ENCODE peak calls at places on chromosomes 3 and 15, in six cellular contexts. One of them, this sample, is unnamed.

GRCh38 chr15:41969851-41970431 is 2.4 kb downstream of the EHD4 start:
- DNase-seq in activated CD4-positive, alpha-beta T cell treated with anti-CD3 and anti-CD28 coated beads, Interleukin-2, amount 10 ng/mL, durations not matched to agents 7 days and 5 days: peak
- DNase-seq in AG04449: no peak
- DNase-seq in GM10248: peak
- DNase-seq in stimulated activated CD8-positive, alpha-beta memory T cell treated with anti-CD3 and anti-CD28 coated beads, Interleukin-12 subunit alpha, Interleukin-12 subunit beta, amount 100 ng/mL, for 4 hours: no peak
- DNase-seq in GM03348: no peak
- DNase-seq in this sample: no peak

GRCh38 chr15:75673426-75674247 is 25.9 kb downstream of the SNX33 start:
- DNase-seq in activated CD4-positive, alpha-beta T cell treated with anti-CD3 and anti-CD28 coated beads, Interleukin-2, amount 10 ng/mL, durations not matched to agents 7 days and 5 days: no peak
- DNase-seq in AG04449: no peak
- DNase-seq in GM10248: no peak
- DNase-seq in stimulated activated CD8-positive, alpha-beta memory T cell treated with anti-CD3 and anti-CD28 coated beads, Interleukin-12 subunit alpha, Interleukin-12 subunit beta, amount 100 ng/mL, for 4 hours: no peak
- DNase-seq in GM03348: peak
- DNase-seq in this sample: no peak

GRCh38 chr3:149596136-149596770 is 61.6 kb downstream of the WWTR1 start:
- DNase-seq in activated CD4-positive, alpha-beta T cell treated with anti-CD3 and anti-CD28 coated beads, Interleukin-2, amount 10 ng/mL, durations not matched to agents 7 days and 5 days: no peak
- DNase-seq in AG04449: no peak
- DNase-seq in GM10248: no peak
- DNase-seq in stimulated activated CD8-positive, alpha-beta memory T cell treated with anti-CD3 and anti-CD28 coated beads, Interleukin-12 subunit alpha, Interleukin-12 subunit beta, amount 100 ng/mL, for 4 hours: no peak
- DNase-seq in GM03348: peak
- DNase-seq in this sample: no peak

GRCh38 chr3:71930056-71930991 is 145.4 kb upstream of the PROK2 start:
- DNase-seq in activated CD4-positive, alpha-beta T cell treated with anti-CD3 and anti-CD28 coated beads, Interleukin-2, amount 10 ng/mL, durations not matched to agents 7 days and 5 days: peak
- DNase-seq in AG04449: peak
- DNase-seq in GM10248: peak
- DNase-seq in stimulated activated CD8-positive, alpha-beta memory T cell treated with anti-CD3 and anti-CD28 coated beads, Interleukin-12 subunit alpha, Interleukin-12 subunit beta, amount 100 ng/mL, for 4 hours: no peak
- DNase-seq in GM03348: peak
- DNase-seq in this sample: peak

GRCh38 chr15:99845009-99845408 is 111.8 kb upstream of the LYSMD4 start:
- DNase-seq in activated CD4-positive, alpha-beta T cell treated with anti-CD3 and anti-CD28 coated beads, Interleukin-2, amount 10 ng/mL, durations not matched to agents 7 days and 5 days: peak
- DNase-seq in AG04449: no peak
- DNase-seq in GM10248: no peak
- DNase-seq in stimulated activated CD8-positive, alpha-beta memory T cell treated with anti-CD3 and anti-CD28 coated beads, Interleukin-12 subunit alpha, Interleukin-12 subunit beta, amount 100 ng/mL, for 4 hours: no peak
- DNase-seq in GM03348: no peak
- DNase-seq in this sample: no peak

GRCh38 chr3:195416795-195417194 is 26.0 kb downstream of the ACAP2 start:
- DNase-seq in activated CD4-positive, alpha-beta T cell treated with anti-CD3 and anti-CD28 coated beads, Interleukin-2, amount 10 ng/mL, durations not matched to agents 7 days and 5 days: no peak
- DNase-seq in AG04449: no peak
- DNase-seq in GM10248: no peak
- DNase-seq in stimulated activated CD8-positive, alpha-beta memory T cell treated with anti-CD3 and anti-CD28 coated beads, Interleukin-12 subunit alpha, Interleukin-12 subunit beta, amount 100 ng/mL, for 4 hours: no peak
- DNase-seq in GM03348: no peak
- DNase-seq in this sample: no peak

GRCh38 chr15:81311834-81312459 is 12.0 kb downstream of the STARD5 start:
- DNase-seq in activated CD4-positive, alpha-beta T cell treated with anti-CD3 and anti-CD28 coated beads, Interleukin-2, amount 10 ng/mL, durations not matched to agents 7 days and 5 days: no peak
- DNase-seq in AG04449: no peak
- DNase-seq in GM10248: peak
- DNase-seq in stimulated activated CD8-positive, alpha-beta memory T cell treated with anti-CD3 and anti-CD28 coated beads, Interleukin-12 subunit alpha, Interleukin-12 subunit beta, amount 100 ng/mL, for 4 hours: no peak
- DNase-seq in GM03348: peak
- DNase-seq in this sample: no peak

GRCh38 chr3:117842086-117842485 is 1132.5 kb downstream of the TUSC7 start:
- DNase-seq in activated CD4-positive, alpha-beta T cell treated with anti-CD3 and anti-CD28 coated beads, Interleukin-2, amount 10 ng/mL, durations not matched to agents 7 days and 5 days: no peak
- DNase-seq in AG04449: no peak
- DNase-seq in GM10248: no peak
- DNase-seq in stimulated activated CD8-positive, alpha-beta memory T cell treated with anti-CD3 and anti-CD28 coated beads, Interleukin-12 subunit alpha, Interleukin-12 subunit beta, amount 100 ng/mL, for 4 hours: no peak
- DNase-seq in GM03348: no peak
- DNase-seq in this sample: no peak

GRCh38 chr3:171883893-171884279 is 40.7 kb downstream of the TMEM212 start:
- DNase-seq in activated CD4-positive, alpha-beta T cell treated with anti-CD3 and anti-CD28 coated beads, Interleukin-2, amount 10 ng/mL, durations not matched to agents 7 days and 5 days: no peak
- DNase-seq in AG04449: no peak
- DNase-seq in GM10248: no peak
- DNase-seq in stimulated activated CD8-positive, alpha-beta memory T cell treated with anti-CD3 and anti-CD28 coated beads, Interleukin-12 subunit alpha, Interleukin-12 subunit beta, amount 100 ng/mL, for 4 hours: no peak
- DNase-seq in GM03348: no peak
- DNase-seq in this sample: no peak

GRCh38 chr15:80977627-80978036 is 12.0 kb downstream of the MESD start:
- DNase-seq in activated CD4-positive, alpha-beta T cell treated with anti-CD3 and anti-CD28 coated beads, Interleukin-2, amount 10 ng/mL, durations not matched to agents 7 days and 5 days: peak
- DNase-seq in AG04449: no peak
- DNase-seq in GM10248: peak
- DNase-seq in stimulated activated CD8-positive, alpha-beta memory T cell treated with anti-CD3 and anti-CD28 coated beads, Interleukin-12 subunit alpha, Interleukin-12 subunit beta, amount 100 ng/mL, for 4 hours: no peak
- DNase-seq in GM03348: peak
- DNase-seq in this sample: no peak

GRCh38 chr3:48364840-48365239 is 7.2 kb upstream of the FBXW12 start:
- DNase-seq in activated CD4-positive, alpha-beta T cell treated with anti-CD3 and anti-CD28 coated beads, Interleukin-2, amount 10 ng/mL, durations not matched to agents 7 days and 5 days: no peak
- DNase-seq in AG04449: no peak
- DNase-seq in GM10248: no peak
- DNase-seq in stimulated activated CD8-positive, alpha-beta memory T cell treated with anti-CD3 and anti-CD28 coated beads, Interleukin-12 subunit alpha, Interleukin-12 subunit beta, amount 100 ng/mL, for 4 hours: no peak
- DNase-seq in GM03348: no peak
- DNase-seq in this sample: no peak

GRCh38 chr3:125512135-125512920 is 7.7 kb downstream of the SNX4 start:
- DNase-seq in activated CD4-positive, alpha-beta T cell treated with anti-CD3 and anti-CD28 coated beads, Interleukin-2, amount 10 ng/mL, durations not matched to agents 7 days and 5 days: no peak
- DNase-seq in AG04449: no peak
- DNase-seq in GM10248: no peak
- DNase-seq in stimulated activated CD8-positive, alpha-beta memory T cell treated with anti-CD3 and anti-CD28 coated beads, Interleukin-12 subunit alpha, Interleukin-12 subunit beta, amount 100 ng/mL, for 4 hours: no peak
- DNase-seq in GM03348: no peak
- DNase-seq in this sample: no peak

GRCh38 chr3:49028673-49029562 is at the start of gene IMPDH2:
- DNase-seq in activated CD4-positive, alpha-beta T cell treated with anti-CD3 and anti-CD28 coated beads, Interleukin-2, amount 10 ng/mL, durations not matched to agents 7 days and 5 days: peak
- DNase-seq in AG04449: no peak
- DNase-seq in GM10248: peak
- DNase-seq in stimulated activated CD8-positive, alpha-beta memory T cell treated with anti-CD3 and anti-CD28 coated beads, Interleukin-12 subunit alpha, Interleukin-12 subunit beta, amount 100 ng/mL, for 4 hours: peak
- DNase-seq in GM03348: peak
- DNase-seq in this sample: peak

GRCh38 chr3:38588995-38589937 is 60.2 kb downstream of the SCN5A start:
- DNase-seq in activated CD4-positive, alpha-beta T cell treated with anti-CD3 and anti-CD28 coated beads, Interleukin-2, amount 10 ng/mL, durations not matched to agents 7 days and 5 days: peak
- DNase-seq in AG04449: no peak
- DNase-seq in GM10248: no peak
- DNase-seq in stimulated activated CD8-positive, alpha-beta memory T cell treated with anti-CD3 and anti-CD28 coated beads, Interleukin-12 subunit alpha, Interleukin-12 subunit beta, amount 100 ng/mL, for 4 hours: no peak
- DNase-seq in GM03348: no peak
- DNase-seq in this sample: no peak

GRCh38 chr3:140898340-140899180 is 43.1 kb upstream of the SLC25A36 start:
- DNase-seq in activated CD4-positive, alpha-beta T cell treated with anti-CD3 and anti-CD28 coated beads, Interleukin-2, amount 10 ng/mL, durations not matched to agents 7 days and 5 days: peak
- DNase-seq in AG04449: peak
- DNase-seq in GM10248: peak
- DNase-seq in stimulated activated CD8-positive, alpha-beta memory T cell treated with anti-CD3 and anti-CD28 coated beads, Interleukin-12 subunit alpha, Interleukin-12 subunit beta, amount 100 ng/mL, for 4 hours: no peak
- DNase-seq in GM03348: peak
- DNase-seq in this sample: no peak

GRCh38 chr3:27252646-27253045 is 116.5 kb downstream of the NEK10 start:
- DNase-seq in activated CD4-positive, alpha-beta T cell treated with anti-CD3 and anti-CD28 coated beads, Interleukin-2, amount 10 ng/mL, durations not matched to agents 7 days and 5 days: no peak
- DNase-seq in AG04449: no peak
- DNase-seq in GM10248: no peak
- DNase-seq in stimulated activated CD8-positive, alpha-beta memory T cell treated with anti-CD3 and anti-CD28 coated beads, Interleukin-12 subunit alpha, Interleukin-12 subunit beta, amount 100 ng/mL, for 4 hours: no peak
- DNase-seq in GM03348: no peak
- DNase-seq in this sample: no peak

GRCh38 chr3:106305127-106305526 is 436.3 kb upstream of the CBLB start:
- DNase-seq in activated CD4-positive, alpha-beta T cell treated with anti-CD3 and anti-CD28 coated beads, Interleukin-2, amount 10 ng/mL, durations not matched to agents 7 days and 5 days: no peak
- DNase-seq in AG04449: no peak
- DNase-seq in GM10248: no peak
- DNase-seq in stimulated activated CD8-positive, alpha-beta memory T cell treated with anti-CD3 and anti-CD28 coated beads, Interleukin-12 subunit alpha, Interleukin-12 subunit beta, amount 100 ng/mL, for 4 hours: no peak
- DNase-seq in GM03348: no peak
- DNase-seq in this sample: no peak

GRCh38 chr15:65305776-65306175 is 1.3 kb downstream of the RNU5B-1 start:
- DNase-seq in activated CD4-positive, alpha-beta T cell treated with anti-CD3 and anti-CD28 coated beads, Interleukin-2, amount 10 ng/mL, durations not matched to agents 7 days and 5 days: no peak
- DNase-seq in AG04449: no peak
- DNase-seq in GM10248: no peak
- DNase-seq in stimulated activated CD8-positive, alpha-beta memory T cell treated with anti-CD3 and anti-CD28 coated beads, Interleukin-12 subunit alpha, Interleukin-12 subunit beta, amount 100 ng/mL, for 4 hours: no peak
- DNase-seq in GM03348: no peak
- DNase-seq in this sample: no peak

GRCh38 chr3:35849963-35850362 is 210.6 kb downstream of the ARPP21 start:
- DNase-seq in activated CD4-positive, alpha-beta T cell treated with anti-CD3 and anti-CD28 coated beads, Interleukin-2, amount 10 ng/mL, durations not matched to agents 7 days and 5 days: no peak
- DNase-seq in AG04449: no peak
- DNase-seq in GM10248: no peak
- DNase-seq in stimulated activated CD8-positive, alpha-beta memory T cell treated with anti-CD3 and anti-CD28 coated beads, Interleukin-12 subunit alpha, Interleukin-12 subunit beta, amount 100 ng/mL, for 4 hours: no peak
- DNase-seq in GM03348: no peak
- DNase-seq in this sample: no peak

GRCh38 chr3:133944181-133944580 is 48.5 kb upstream of the RAB6B start:
- DNase-seq in activated CD4-positive, alpha-beta T cell treated with anti-CD3 and anti-CD28 coated beads, Interleukin-2, amount 10 ng/mL, durations not matched to agents 7 days and 5 days: no peak
- DNase-seq in AG04449: no peak
- DNase-seq in GM10248: no peak
- DNase-seq in stimulated activated CD8-positive, alpha-beta memory T cell treated with anti-CD3 and anti-CD28 coated beads, Interleukin-12 subunit alpha, Interleukin-12 subunit beta, amount 100 ng/mL, for 4 hours: no peak
- DNase-seq in GM03348: no peak
- DNase-seq in this sample: no peak

GRCh38 chr15:90650117-90650955 is 66.8 kb upstream of the BLM start:
- DNase-seq in activated CD4-positive, alpha-beta T cell treated with anti-CD3 and anti-CD28 coated beads, Interleukin-2, amount 10 ng/mL, durations not matched to agents 7 days and 5 days: peak
- DNase-seq in AG04449: no peak
- DNase-seq in GM10248: no peak
- DNase-seq in stimulated activated CD8-positive, alpha-beta memory T cell treated with anti-CD3 and anti-CD28 coated beads, Interleukin-12 subunit alpha, Interleukin-12 subunit beta, amount 100 ng/mL, for 4 hours: no peak
- DNase-seq in GM03348: no peak
- DNase-seq in this sample: no peak

GRCh38 chr15:55764398-55764797 is 21.4 kb upstream of the PRTG start:
- DNase-seq in activated CD4-positive, alpha-beta T cell treated with anti-CD3 and anti-CD28 coated beads, Interleukin-2, amount 10 ng/mL, durations not matched to agents 7 days and 5 days: no peak
- DNase-seq in AG04449: no peak
- DNase-seq in GM10248: no peak
- DNase-seq in stimulated activated CD8-positive, alpha-beta memory T cell treated with anti-CD3 and anti-CD28 coated beads, Interleukin-12 subunit alpha, Interleukin-12 subunit beta, amount 100 ng/mL, for 4 hours: no peak
- DNase-seq in GM03348: no peak
- DNase-seq in this sample: no peak

GRCh38 chr3:138947303-138948121 is 495 bp downstream of the FOXL2NB start:
- DNase-seq in activated CD4-positive, alpha-beta T cell treated with anti-CD3 and anti-CD28 coated beads, Interleukin-2, amount 10 ng/mL, durations not matched to agents 7 days and 5 days: no peak
- DNase-seq in AG04449: no peak
- DNase-seq in GM10248: no peak
- DNase-seq in stimulated activated CD8-positive, alpha-beta memory T cell treated with anti-CD3 and anti-CD28 coated beads, Interleukin-12 subunit alpha, Interleukin-12 subunit beta, amount 100 ng/mL, for 4 hours: no peak
- DNase-seq in GM03348: peak
- DNase-seq in this sample: no peak

GRCh38 chr3:123153821-123154323 is 47.9 kb upstream of the SEC22A start:
- DNase-seq in activated CD4-positive, alpha-beta T cell treated with anti-CD3 and anti-CD28 coated beads, Interleukin-2, amount 10 ng/mL, durations not matched to agents 7 days and 5 days: no peak
- DNase-seq in AG04449: no peak
- DNase-seq in GM10248: no peak
- DNase-seq in stimulated activated CD8-positive, alpha-beta memory T cell treated with anti-CD3 and anti-CD28 coated beads, Interleukin-12 subunit alpha, Interleukin-12 subunit beta, amount 100 ng/mL, for 4 hours: no peak
- DNase-seq in GM03348: no peak
- DNase-seq in this sample: no peak

GRCh38 chr3:46297658-46298423 is 55.6 kb downstream of the CCR3 start:
- DNase-seq in activated CD4-positive, alpha-beta T cell treated with anti-CD3 and anti-CD28 coated beads, Interleukin-2, amount 10 ng/mL, durations not matched to agents 7 days and 5 days: no peak
- DNase-seq in AG04449: no peak
- DNase-seq in GM10248: no peak
- DNase-seq in stimulated activated CD8-positive, alpha-beta memory T cell treated with anti-CD3 and anti-CD28 coated beads, Interleukin-12 subunit alpha, Interleukin-12 subunit beta, amount 100 ng/mL, for 4 hours: no peak
- DNase-seq in GM03348: no peak
- DNase-seq in this sample: no peak

GRCh38 chr3:171526146-171526545 is 65.9 kb upstream of the TNIK start:
- DNase-seq in activated CD4-positive, alpha-beta T cell treated with anti-CD3 and anti-CD28 coated beads, Interleukin-2, amount 10 ng/mL, durations not matched to agents 7 days and 5 days: no peak
- DNase-seq in AG04449: peak
- DNase-seq in GM10248: no peak
- DNase-seq in stimulated activated CD8-positive, alpha-beta memory T cell treated with anti-CD3 and anti-CD28 coated beads, Interleukin-12 subunit alpha, Interleukin-12 subunit beta, amount 100 ng/mL, for 4 hours: no peak
- DNase-seq in GM03348: no peak
- DNase-seq in this sample: no peak

GRCh38 chr3:58659051-58659675 is 7.4 kb downstream of the FAM3D start:
- DNase-seq in activated CD4-positive, alpha-beta T cell treated with anti-CD3 and anti-CD28 coated beads, Interleukin-2, amount 10 ng/mL, durations not matched to agents 7 days and 5 days: no peak
- DNase-seq in AG04449: no peak
- DNase-seq in GM10248: no peak
- DNase-seq in stimulated activated CD8-positive, alpha-beta memory T cell treated with anti-CD3 and anti-CD28 coated beads, Interleukin-12 subunit alpha, Interleukin-12 subunit beta, amount 100 ng/mL, for 4 hours: no peak
- DNase-seq in GM03348: peak
- DNase-seq in this sample: peak

GRCh38 chr3:147410518-147411234 is 1.5 kb downstream of the ZIC1 start:
- DNase-seq in activated CD4-positive, alpha-beta T cell treated with anti-CD3 and anti-CD28 coated beads, Interleukin-2, amount 10 ng/mL, durations not matched to agents 7 days and 5 days: no peak
- DNase-seq in AG04449: no peak
- DNase-seq in GM10248: no peak
- DNase-seq in stimulated activated CD8-positive, alpha-beta memory T cell treated with anti-CD3 and anti-CD28 coated beads, Interleukin-12 subunit alpha, Interleukin-12 subunit beta, amount 100 ng/mL, for 4 hours: no peak
- DNase-seq in GM03348: no peak
- DNase-seq in this sample: no peak

GRCh38 chr3:188697127-188697526 is 474.6 kb upstream of the TPRG1 start:
- DNase-seq in activated CD4-positive, alpha-beta T cell treated with anti-CD3 and anti-CD28 coated beads, Interleukin-2, amount 10 ng/mL, durations not matched to agents 7 days and 5 days: no peak
- DNase-seq in AG04449: no peak
- DNase-seq in GM10248: no peak
- DNase-seq in stimulated activated CD8-positive, alpha-beta memory T cell treated with anti-CD3 and anti-CD28 coated beads, Interleukin-12 subunit alpha, Interleukin-12 subunit beta, amount 100 ng/mL, for 4 hours: no peak
- DNase-seq in GM03348: no peak
- DNase-seq in this sample: no peak

GRCh38 chr3:69671082-69671952 is 67.9 kb upstream of the MITF start:
- DNase-seq in activated CD4-positive, alpha-beta T cell treated with anti-CD3 and anti-CD28 coated beads, Interleukin-2, amount 10 ng/mL, durations not matched to agents 7 days and 5 days: peak
- DNase-seq in AG04449: no peak
- DNase-seq in GM10248: peak
- DNase-seq in stimulated activated CD8-positive, alpha-beta memory T cell treated with anti-CD3 and anti-CD28 coated beads, Interleukin-12 subunit alpha, Interleukin-12 subunit beta, amount 100 ng/mL, for 4 hours: no peak
- DNase-seq in GM03348: peak
- DNase-seq in this sample: peak

GRCh38 chr3:14775011-14775410 is 43.8 kb upstream of the FGD5 start:
- DNase-seq in activated CD4-positive, alpha-beta T cell treated with anti-CD3 and anti-CD28 coated beads, Interleukin-2, amount 10 ng/mL, durations not matched to agents 7 days and 5 days: no peak
- DNase-seq in AG04449: no peak
- DNase-seq in GM10248: no peak
- DNase-seq in stimulated activated CD8-positive, alpha-beta memory T cell treated with anti-CD3 and anti-CD28 coated beads, Interleukin-12 subunit alpha, Interleukin-12 subunit beta, amount 100 ng/mL, for 4 hours: no peak
- DNase-seq in GM03348: no peak
- DNase-seq in this sample: no peak

GRCh38 chr3:54232618-54233017 is 110.3 kb downstream of the CACNA2D3 start:
- DNase-seq in activated CD4-positive, alpha-beta T cell treated with anti-CD3 and anti-CD28 coated beads, Interleukin-2, amount 10 ng/mL, durations not matched to agents 7 days and 5 days: no peak
- DNase-seq in AG04449: no peak
- DNase-seq in GM10248: no peak
- DNase-seq in stimulated activated CD8-positive, alpha-beta memory T cell treated with anti-CD3 and anti-CD28 coated beads, Interleukin-12 subunit alpha, Interleukin-12 subunit beta, amount 100 ng/mL, for 4 hours: no peak
- DNase-seq in GM03348: no peak
- DNase-seq in this sample: no peak

GRCh38 chr3:157280786-157281185 is 120.8 kb upstream of the CCNL1 start:
- DNase-seq in activated CD4-positive, alpha-beta T cell treated with anti-CD3 and anti-CD28 coated beads, Interleukin-2, amount 10 ng/mL, durations not matched to agents 7 days and 5 days: no peak
- DNase-seq in AG04449: no peak
- DNase-seq in GM10248: no peak
- DNase-seq in stimulated activated CD8-positive, alpha-beta memory T cell treated with anti-CD3 and anti-CD28 coated beads, Interleukin-12 subunit alpha, Interleukin-12 subunit beta, amount 100 ng/mL, for 4 hours: no peak
- DNase-seq in GM03348: no peak
- DNase-seq in this sample: no peak

GRCh38 chr3:81579744-81580143 is 181.7 kb downstream of the GBE1 start:
- DNase-seq in activated CD4-positive, alpha-beta T cell treated with anti-CD3 and anti-CD28 coated beads, Interleukin-2, amount 10 ng/mL, durations not matched to agents 7 days and 5 days: no peak
- DNase-seq in AG04449: no peak
- DNase-seq in GM10248: no peak
- DNase-seq in stimulated activated CD8-positive, alpha-beta memory T cell treated with anti-CD3 and anti-CD28 coated beads, Interleukin-12 subunit alpha, Interleukin-12 subunit beta, amount 100 ng/mL, for 4 hours: no peak
- DNase-seq in GM03348: no peak
- DNase-seq in this sample: no peak

GRCh38 chr3:128210711-128211110 is 57.4 kb downstream of the EEFSEC start:
- DNase-seq in activated CD4-positive, alpha-beta T cell treated with anti-CD3 and anti-CD28 coated beads, Interleukin-2, amount 10 ng/mL, durations not matched to agents 7 days and 5 days: no peak
- DNase-seq in AG04449: no peak
- DNase-seq in GM10248: no peak
- DNase-seq in stimulated activated CD8-positive, alpha-beta memory T cell treated with anti-CD3 and anti-CD28 coated beads, Interleukin-12 subunit alpha, Interleukin-12 subunit beta, amount 100 ng/mL, for 4 hours: no peak
- DNase-seq in GM03348: no peak
- DNase-seq in this sample: no peak

GRCh38 chr15:37789881-37790280 is 144.6 kb upstream of the TMCO5A start:
- DNase-seq in activated CD4-positive, alpha-beta T cell treated with anti-CD3 and anti-CD28 coated beads, Interleukin-2, amount 10 ng/mL, durations not matched to agents 7 days and 5 days: no peak
- DNase-seq in AG04449: peak
- DNase-seq in GM10248: no peak
- DNase-seq in stimulated activated CD8-positive, alpha-beta memory T cell treated with anti-CD3 and anti-CD28 coated beads, Interleukin-12 subunit alpha, Interleukin-12 subunit beta, amount 100 ng/mL, for 4 hours: no peak
- DNase-seq in GM03348: peak
- DNase-seq in this sample: no peak

GRCh38 chr3:115146418-115147328 is at the start of gene ZBTB20:
- DNase-seq in activated CD4-positive, alpha-beta T cell treated with anti-CD3 and anti-CD28 coated beads, Interleukin-2, amount 10 ng/mL, durations not matched to agents 7 days and 5 days: peak
- DNase-seq in AG04449: no peak
- DNase-seq in GM10248: peak
- DNase-seq in stimulated activated CD8-positive, alpha-beta memory T cell treated with anti-CD3 and anti-CD28 coated beads, Interleukin-12 subunit alpha, Interleukin-12 subunit beta, amount 100 ng/mL, for 4 hours: peak
- DNase-seq in GM03348: peak
- DNase-seq in this sample: peak

GRCh38 chr3:169390741-169391300 is 272.7 kb downstream of the MECOM start:
- DNase-seq in activated CD4-positive, alpha-beta T cell treated with anti-CD3 and anti-CD28 coated beads, Interleukin-2, amount 10 ng/mL, durations not matched to agents 7 days and 5 days: no peak
- DNase-seq in AG04449: no peak
- DNase-seq in GM10248: no peak
- DNase-seq in stimulated activated CD8-positive, alpha-beta memory T cell treated with anti-CD3 and anti-CD28 coated beads, Interleukin-12 subunit alpha, Interleukin-12 subunit beta, amount 100 ng/mL, for 4 hours: no peak
- DNase-seq in GM03348: no peak
- DNase-seq in this sample: no peak